ENCODE peak calls at places on chromosomes 11 and 22, in nine cellular contexts. F is left ventricle myocardium inferior; P is CD4-positive, alpha-beta memory T cell; O is effector memory CD4-positive, alpha-beta T cell; V is heart right ventricle; Z is HCT116; L is lung; U is CD4-positive, CD25-positive, alpha-beta regulatory T cell; S is colonic mucosa. B is an unnamed sample. For H3K36me3 and H3K4me1, the result is how much of the 10 kb centered on the place peaks cover.

GRCh38 chr22:25747245-25747944 is 5.4 kb downstream of the MYO18B start:
- DNase-seq in U (no peak), O (no peak), Z (peak), P (no peak), S (no peak), V (no peak), L (peak), F (no peak), B (no peak)

GRCh38 chr11:95831198-95831883 is 41.0 kb downstream of the CEP57 start:
- DNase-seq in O (no peak), Z (no peak), L (no peak), F (no peak), S (no peak), P (no peak), U (no peak), V (no peak), B (no peak)

GRCh38 chr11:70783821-70784220 is 385.5 kb downstream of the CTTN start:
- DNase-seq in L (no peak), S (no peak), U (no peak), P (no peak), F (no peak), Z (no peak), O (no peak), V (no peak), B (no peak)

GRCh38 chr11:32487270-32487669 is 51.9 kb upstream of the WT1 start:
- DNase-seq in P (no peak), U (no peak), F (no peak), L (no peak), V (no peak), Z (peak), O (no peak), S (no peak), B (no peak)

GRCh38 chr11:2302844-2303626 is 1.2 kb downstream of the TSPAN32 start:
- DNase-seq in O (no peak), U (no peak), S (peak), Z (no peak), F (peak), V (peak), P (peak), L (no peak), B (peak)

GRCh38 chr11:129013737-129014475 is 71.2 kb upstream of the TP53AIP1 start:
- DNase-seq in Z (no peak), V (no peak), U (no peak), P (no peak), F (no peak), O (no peak), S (peak), L (no peak), B (no peak)

GRCh38 chr11:1879941-1880720 is 11.6 kb downstream of the PRR33 start:
- DNase-seq in V (peak), U (no peak), P (no peak), F (peak), S (peak), L (no peak), Z (no peak), O (no peak), B (peak)

GRCh38 chr11:63961608-63962412 is 12.6 kb upstream of the COX8A start:
- DNase-seq in F (peak), P (peak), S (peak), Z (no peak), V (no peak), O (no peak), L (peak), U (no peak), B (no peak)

GRCh38 chr11:9868641-9869040 is 204.8 kb downstream of the SWAP70 start:
- DNase-seq in P (no peak), L (no peak), F (no peak), O (no peak), S (no peak), U (no peak), Z (no peak), V (no peak), B (no peak)

GRCh38 chr22:20885557-20886323 is 26.9 kb downstream of the SNAP29 start:
- DNase-seq in Z (peak), V (peak), P (peak), O (peak), U (peak), F (peak), S (peak), L (peak), B (peak)

GRCh38 chr22:27302501-27302900 is 499.1 kb downstream of the MN1 start:
- DNase-seq in F (no peak), U (no peak), O (no peak), Z (no peak), L (no peak), S (no peak), P (no peak), V (no peak), B (no peak)

GRCh38 chr11:47847892-47848635 is at the start of gene NUP160:
- DNase-seq in Z (peak), O (peak), U (peak), L (peak), F (peak), V (peak), P (peak), S (peak), B (peak)

GRCh38 chr11:112366777-112367176 is 106.1 kb upstream of the PLET1 start:
- DNase-seq in F (no peak), Z (no peak), S (no peak), L (no peak), P (no peak), U (no peak), V (no peak), O (no peak), B (no peak)

GRCh38 chr11:111477898-111478297 is 34.3 kb downstream of the BTG4 start:
- DNase-seq in V (no peak), P (no peak), Z (no peak), L (no peak), F (no peak), S (no peak), O (no peak), U (no peak), B (no peak)

GRCh38 chr11:126181939-126182730 is 29.3 kb downstream of the RPUSD4 start:
- DNase-seq in Z (no peak), V (no peak), L (no peak), S (no peak), P (no peak), F (no peak), O (no peak), U (no peak), B (no peak)

GRCh38 chr22:32994921-32995320 is 63.3 kb downstream of the SYN3 start:
- DNase-seq in F (no peak), U (no peak), Z (no peak), V (no peak), L (no peak), P (no peak), S (no peak), O (no peak), B (no peak)

GRCh38 chr11:100677796-100678195 is 9.3 kb upstream of the ARHGAP42 start:
- DNase-seq in Z (no peak), P (no peak), F (no peak), U (no peak), V (no peak), S (no peak), L (no peak), O (no peak), B (no peak)

GRCh38 chr22:46256358-46256958 is 6.4 kb upstream of the CDPF1 start:
- DNase-seq in F (no peak), U (no peak), O (no peak), L (no peak), P (no peak), V (no peak), Z (no peak), S (no peak), B (no peak)

GRCh38 chr22:39178206-39179111 is 26.0 kb upstream of the CBX7 start:
- DNase-seq in L (no peak), P (no peak), U (no peak), F (no peak), S (no peak), V (no peak), Z (no peak), O (no peak), B (no peak)

GRCh38 chr11:61384271-61385242 is 7.8 kb upstream of the TMEM216 start:
- DNase-seq in Z (no peak), P (no peak), L (no peak), S (no peak), F (no peak), V (no peak), O (no peak), U (no peak), B (no peak)

GRCh38 chr11:13891911-13892310 is 70.6 kb upstream of the SPON1 start:
- DNase-seq in F (no peak), O (no peak), Z (no peak), U (no peak), S (no peak), V (no peak), P (no peak), L (no peak), B (no peak)

GRCh38 chr11:44839458-44840084 is 111.1 kb downstream of the TP53I11 start:
- DNase-seq in L (no peak), O (no peak), S (no peak), V (no peak), U (no peak), F (no peak), P (no peak), Z (no peak), B (no peak)

GRCh38 chr22:19700790-19701419 is 13.4 kb upstream of the SEPTIN5 start:
- DNase-seq in U (no peak), Z (no peak), O (no peak), L (no peak), S (no peak), V (no peak), F (no peak), P (no peak), B (no peak)

GRCh38 chr22:38949889-38950405 is 7.5 kb upstream of the APOBEC3A start:
- DNase-seq in O (no peak), L (no peak), F (no peak), P (no peak), U (no peak), S (no peak), Z (no peak), V (no peak), B (no peak)

GRCh38 chr11:128157423-128158298 is 429.7 kb downstream of the ETS1 start:
- DNase-seq in Z (peak), U (peak), L (peak), P (peak), S (peak), O (peak), F (no peak), V (peak), B (no peak)

GRCh38 chr11:5004429-5005274 is 10.0 kb downstream of the OR51L1 start:
- DNase-seq in P (no peak), F (peak), V (peak), S (peak), U (no peak), L (peak), O (no peak), Z (peak), B (peak)

GRCh38 chr11:94781822-94782221 is 13.7 kb downstream of the AMOTL1 start:
- DNase-seq in U (no peak), S (no peak), O (no peak), L (no peak), V (no peak), Z (no peak), F (no peak), P (no peak), B (no peak)

DNA sequence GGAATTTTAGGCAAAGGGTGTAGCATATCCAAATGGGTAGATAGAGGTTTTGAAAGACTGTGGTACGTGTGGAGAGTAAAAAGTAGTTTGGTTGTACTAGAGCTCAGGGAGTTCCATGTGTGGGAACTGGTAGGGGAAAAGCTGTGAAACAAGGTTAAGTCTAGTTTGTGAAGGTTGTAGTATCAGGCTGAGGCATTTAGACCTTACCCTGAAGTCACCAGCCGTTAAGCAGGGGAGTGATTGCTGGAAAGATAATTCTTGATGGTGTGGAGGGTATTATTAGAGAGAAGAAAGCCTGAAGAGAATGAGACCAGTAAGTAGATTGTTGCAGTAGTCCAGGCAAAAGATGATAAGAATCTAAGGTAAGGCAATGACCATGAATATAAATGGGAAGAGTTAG is 68.0 kb downstream of the RNF169 start:
- DNase-seq in P (no peak), L (no peak), U (no peak), F (no peak), S (no peak), O (no peak), Z (no peak), V (no peak), B (no peak)
- H3K36me3 ChIP-seq in P (under half), L (under half), U (half or more), F (under half), S (under half), O (under half), Z (under half), V (under half), B (under half)

GRCh38 chr22:17772249-17772962 is 1.9 kb downstream of the BID start:
- DNase-seq in F (no peak), U (no peak), P (no peak), V (no peak), Z (no peak), S (no peak), L (no peak), O (no peak), B (peak)
- H3K4me1 ChIP-seq in F (under half), U (half or more), P (half or more), V (under half), Z (under half), S (under half), L (under half), O (half or more), B (under half)

DNA sequence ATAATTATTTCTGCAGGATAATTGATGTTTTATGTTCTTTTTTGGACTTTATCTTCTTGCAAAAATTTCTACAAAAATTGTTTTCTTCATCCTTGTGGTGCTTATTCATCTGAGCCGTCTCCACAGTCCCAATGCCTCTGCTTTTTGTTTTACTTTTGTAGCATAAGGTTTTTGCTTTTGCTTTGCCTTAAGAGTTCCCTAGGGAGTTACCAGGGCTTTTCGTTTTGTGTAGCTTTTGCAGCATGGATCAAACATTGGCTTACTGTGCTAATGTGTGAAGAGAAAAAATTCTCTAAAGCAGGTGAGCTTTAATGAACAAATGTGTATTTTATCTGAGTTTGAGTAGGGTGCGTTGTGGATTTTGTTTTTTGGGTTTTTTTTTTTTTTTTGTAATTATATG is 11.8 kb downstream of the XBP1 start:
- DNase-seq in U (no peak), S (no peak), L (no peak), O (no peak), Z (no peak), P (no peak), F (no peak), V (no peak), B (no peak)
- H3K36me3 ChIP-seq in U (half or more), S (under half), L (under half), O (under half), Z (under half), P (under half), F (half or more), V (under half), B (half or more)

GRCh38 chr22:40420341-40421081 is 50.1 kb downstream of the SGSM3 start:
- DNase-seq in O (no peak), Z (no peak), S (no peak), P (no peak), F (peak), L (no peak), V (no peak), U (no peak), B (no peak)
- H3K4me1 ChIP-seq in O (under half), Z (under half), S (under half), P (under half), F (under half), L (under half), V (under half), U (under half), B (under half)

GRCh38 chr22:29346659-29347058 is 31.2 kb upstream of the RASL10A start:
- DNase-seq in O (no peak), L (no peak), S (no peak), F (no peak), Z (no peak), V (no peak), U (no peak), P (no peak), B (peak)

GRCh38 chr22:29345932-29346331 is 30.4 kb upstream of the RASL10A start:
- DNase-seq in U (no peak), S (no peak), O (no peak), Z (no peak), P (no peak), F (no peak), L (no peak), V (no peak), B (no peak)

GRCh38 chr22:29351891-29352290 is 36.4 kb upstream of the RASL10A start:
- DNase-seq in P (no peak), U (no peak), V (no peak), L (no peak), Z (no peak), S (no peak), F (no peak), O (no peak), B (peak)

GRCh38 chr22:29351042-29351441 is 35.5 kb upstream of the RASL10A start:
- DNase-seq in U (no peak), S (peak), L (no peak), O (no peak), P (no peak), F (no peak), Z (no peak), V (no peak), B (peak)

GRCh38 chr22:29348956-29349355 is 33.5 kb upstream of the RASL10A start:
- DNase-seq in U (no peak), F (no peak), Z (no peak), L (no peak), O (no peak), V (no peak), S (no peak), P (no peak), B (no peak)
- H3K36me3 ChIP-seq in U (half or more), F (half or more), Z (under half), L (under half), O (half or more), V (under half), S (under half), P (half or more), B (under half)

GRCh38 chr22:48631288-48631687 is 1196.4 kb downstream of the BRD1 start:
- DNase-seq in U (no peak), F (no peak), V (no peak), P (no peak), L (no peak), Z (no peak), S (no peak), O (no peak), B (no peak)
- H3K4me1 ChIP-seq in U (under half), F (under half), V (under half), P (under half), L (under half), Z (under half), S (under half), O (under half), B (under half)

DNA sequence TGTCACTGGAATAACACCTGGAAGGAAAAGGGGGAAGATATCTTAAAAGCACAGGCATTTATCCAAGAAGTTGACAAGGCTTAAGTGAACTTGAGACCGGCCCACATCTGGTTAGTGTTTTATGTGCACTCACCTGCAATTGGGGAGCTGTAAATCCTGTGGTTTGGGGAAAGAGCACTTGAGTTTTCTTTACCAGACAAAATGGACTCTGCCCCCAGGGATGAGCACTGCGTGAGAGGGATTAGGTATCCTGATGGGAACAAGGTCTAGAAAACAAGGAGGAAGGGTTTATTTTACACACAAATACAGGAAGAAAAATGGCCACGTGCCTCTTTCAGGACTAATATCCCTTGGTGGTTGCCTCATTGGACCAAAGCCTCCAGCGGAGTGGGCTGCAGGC is 15.1 kb downstream of the E2F8 start:
- DNase-seq in F (no peak), L (no peak), S (peak), O (no peak), P (no peak), Z (no peak), V (no peak), U (no peak), B (no peak)
- H3K36me3 ChIP-seq in F (under half), L (under half), S (under half), O (under half), P (under half), Z (under half), V (under half), U (under half), B (under half)